ENCODE peak calls at places on chromosomes 5 and 9, in eight cellular contexts. V is keratinocyte, S is lower lobe of right lung, W is fibroblast of villous mesenchyme, I is tibial nerve, R is neural progenitor cell, F is fibroblast of the aortic adventitia, Q is astrocyte. O is an unnamed sample.

GRCh38 chr9:73565833-73566465 is 414.3 kb downstream of the ANXA1 start:
- DNase-seq in V (no peak), S (no peak), W (peak; percentile 62), I (no peak), R (peak; percentile 59), F (peak; percentile 23), Q (peak; percentile 67), O (peak; percentile 44)

GRCh38 chr9:33164138-33164809 is 2.9 kb downstream of the B4GALT1 start:
- DNase-seq in V (no peak), S (no peak), W (peak; percentile 69), I (no peak), R (no peak), F (peak; percentile 46), Q (no peak), O (no peak)

GRCh38 chr9:136616948-136617695 is 45.6 kb upstream of the EGFL7 start:
- DNase-seq in V (no peak), S (no peak), W (no peak), I (no peak), R (no peak), F (no peak), Q (no peak), O (no peak)

GRCh38 chr9:110183208-110184145 is 24.5 kb downstream of the C9orf152 start:
- DNase-seq in V (no peak), S (no peak), W (peak; percentile 82), I (no peak), R (peak; percentile 83), F (peak; percentile 88), Q (peak; percentile 50), O (peak; percentile 90)

GRCh38 chr5:154447074-154447725 is 1.4 kb downstream of the SAP30L start:
- DNase-seq in V (no peak), S (no peak), W (no peak), I (no peak), R (no peak), F (no peak), Q (no peak), O (no peak)

GRCh38 chr5:177306674-177307543 is 3.3 kb downstream of the PRELID1 start:
- DNase-seq in V (no peak), S (no peak), W (no peak), I (no peak), R (no peak), F (no peak), Q (no peak), O (peak; percentile 68)

GRCh38 chr5:3740546-3741371 is 145.1 kb downstream of the IRX1 start:
- DNase-seq in V (peak; percentile 11), S (no peak), W (no peak), I (no peak), R (no peak), F (no peak), Q (peak; percentile 55), O (no peak)

GRCh38 chr5:146510528-146510927 is 5.5 kb downstream of the GPR151 start:
- DNase-seq in V (no peak), S (no peak), W (peak; percentile 64), I (no peak), R (no peak), F (peak; percentile 30), Q (peak; percentile 3), O (peak; percentile 69)

GRCh38 chr9:132833451-132834130 is 44.5 kb downstream of the AK8 start:
- DNase-seq in V (no peak), S (no peak), W (no peak), I (no peak), R (no peak), F (no peak), Q (no peak), O (no peak)

GRCh38 chr5:41844502-41844901 is 25.7 kb downstream of the OXCT1 start:
- DNase-seq in V (no peak), S (no peak), W (no peak), I (no peak), R (no peak), F (no peak), Q (no peak), O (no peak)

DNA sequence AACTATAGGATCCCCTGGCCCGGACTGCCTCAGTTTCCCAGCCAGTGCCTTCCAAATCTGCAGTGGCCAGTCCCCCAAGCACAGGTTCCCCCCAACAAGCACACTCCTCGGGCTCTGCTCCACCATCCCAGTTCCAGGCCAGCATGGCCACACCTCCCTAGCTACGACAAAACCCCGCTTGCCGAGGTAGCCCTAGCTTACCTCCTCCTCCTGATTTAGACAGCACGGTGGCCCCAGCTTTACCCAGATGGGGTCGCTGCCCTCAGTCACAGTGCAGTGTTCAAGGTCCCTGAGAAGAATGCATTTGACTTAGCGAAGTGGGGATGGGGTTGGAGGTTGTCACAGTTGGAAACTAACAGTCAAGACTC is 40.8 kb upstream of the GARNL3 start:
- DNase-seq in V (no peak), S (no peak), W (no peak), I (no peak), R (no peak), F (no peak), Q (no peak), O (no peak)
- TF ChIP-seq CTCF in V (no peak), S (no peak), W (peak; percentile 7), I (no peak), R (no peak), F (no peak), Q (no peak), O (no peak)

GRCh38 chr9:87711857-87712800 is 13.8 kb upstream of the CTSL start:
- DNase-seq in V (no peak), S (no peak), W (peak; percentile 89), I (no peak), R (no peak), F (peak; percentile 87), Q (peak; percentile 73), O (peak; percentile 78)

GRCh38 chr9:87714819-87715218 is 11.1 kb upstream of the CTSL start:
- DNase-seq in V (no peak), S (no peak), W (peak; percentile 97), I (no peak), R (no peak), F (peak; percentile 93), Q (peak; percentile 75), O (peak; percentile 95)

GRCh38 chr9:87712801-87713277 is 13.1 kb upstream of the CTSL start:
- DNase-seq in V (no peak), S (no peak), W (no peak), I (no peak), R (no peak), F (no peak), Q (peak; percentile 5), O (no peak)

GRCh38 chr9:87713990-87714335 is 12.0 kb upstream of the CTSL start:
- DNase-seq in V (no peak), S (no peak), W (no peak), I (no peak), R (no peak), F (no peak), Q (no peak), O (no peak)

DNA sequence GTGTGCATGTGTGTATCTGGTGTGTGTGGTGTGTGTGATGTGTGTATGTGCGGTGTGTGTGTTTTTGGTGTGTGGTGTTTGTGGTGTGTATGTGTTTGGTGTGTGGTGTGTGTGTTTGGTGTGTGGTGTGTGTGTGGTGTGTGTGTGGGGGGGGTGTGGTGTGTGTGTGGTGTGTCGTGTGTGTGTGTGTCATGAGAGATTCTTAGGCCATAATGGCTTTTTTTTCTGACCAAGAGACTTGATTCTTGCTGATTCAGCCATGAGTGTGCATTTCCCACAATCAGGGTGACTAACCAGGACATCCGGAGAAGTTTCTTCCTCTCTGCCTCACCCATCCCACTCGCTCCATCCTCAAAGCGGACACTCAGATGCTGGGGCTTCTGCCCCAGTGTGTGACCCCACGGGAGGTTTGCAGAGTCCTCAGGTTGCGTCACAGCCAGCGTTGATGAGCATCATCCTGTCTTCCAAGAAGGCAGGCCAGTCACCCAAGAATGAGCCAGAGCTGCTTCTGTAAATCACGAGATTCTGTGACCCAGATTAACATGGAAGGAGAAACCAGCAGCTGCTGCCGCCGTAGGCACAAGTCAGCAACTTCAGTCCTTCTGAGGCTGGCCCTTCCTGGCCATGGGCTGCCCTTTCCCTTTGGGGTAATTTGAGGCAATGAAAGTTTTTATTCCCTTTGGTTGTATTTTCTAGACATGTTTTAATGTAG is 12.5 kb upstream of the CTSL start:
- DNase-seq in V (peak; percentile 77), S (peak; percentile 87), W (peak; percentile 99), I (peak; percentile 75), R (no peak), F (peak; percentile 98), Q (peak; percentile 98), O (peak; percentile 99)
- H3K4me3 ChIP-seq in V (peak overlapping the region; percentile 1), S (no peak overlapping the region), W (peak overlapping the region; percentile 32), I (no peak overlapping the region), R (no peak overlapping the region), F (peak overlapping the region; percentile 60), Q (peak overlapping the region; percentile 39), O (peak overlapping the region; percentile 30)

GRCh38 chr5:96933764-96934163 is 2.1 kb upstream of the LNPEP start:
- DNase-seq in V (no peak), S (no peak), W (no peak), I (no peak), R (no peak), F (no peak), Q (no peak), O (no peak)

GRCh38 chr5:96935556-96936430 is at the start of gene LNPEP:
- DNase-seq in V (peak; percentile 62), S (peak; percentile 97), W (peak; percentile 98), I (peak; percentile 88), R (peak; percentile 97), F (peak; percentile 96), Q (peak; percentile 97), O (peak; percentile 98)

GRCh38 chr5:96934695-96935555 is 955 bp upstream of the LNPEP start:
- DNase-seq in V (peak; percentile 59), S (peak; percentile 96), W (peak; percentile 97), I (peak; percentile 80), R (peak; percentile 95), F (peak; percentile 91), Q (peak; percentile 91), O (peak; percentile 94)

GRCh38 chr5:96934291-96934694 is 1.6 kb upstream of the LNPEP start:
- DNase-seq in V (no peak), S (no peak), W (no peak), I (no peak), R (peak; percentile 8), F (peak; percentile 67), Q (peak; percentile 53), O (no peak)

GRCh38 chr5:96936431-96937221 is 746 bp downstream of the LNPEP start:
- DNase-seq in V (no peak), S (peak; percentile 65), W (peak; percentile 18), I (no peak), R (peak; percentile 60), F (peak; percentile 23), Q (no peak), O (no peak)
- TF ChIP-seq CTCF in V (peak; percentile 10), S (peak; percentile 12), W (no peak), I (no peak), R (no peak), F (no peak), Q (no peak), O (no peak)

GRCh38 chr5:149410721-149411432 is 31.8 kb upstream of the IL17B start:
- DNase-seq in V (no peak), S (no peak), W (peak; percentile 70), I (no peak), R (no peak), F (no peak), Q (no peak), O (no peak)

GRCh38 chr5:149411738-149412519 is 32.8 kb upstream of the IL17B start:
- DNase-seq in V (no peak), S (no peak), W (peak; percentile 14), I (no peak), R (no peak), F (no peak), Q (no peak), O (no peak)

GRCh38 chr5:149409268-149409948 is 30.3 kb upstream of the IL17B start:
- DNase-seq in V (no peak), S (no peak), W (peak; percentile 82), I (no peak), R (no peak), F (no peak), Q (no peak), O (no peak)

GRCh38 chr5:149408252-149409099 is 29.4 kb upstream of the IL17B start:
- DNase-seq in V (no peak), S (no peak), W (peak; percentile 23), I (no peak), R (no peak), F (no peak), Q (no peak), O (no peak)

GRCh38 chr5:149410071-149410470 is 31.0 kb upstream of the IL17B start:
- DNase-seq in V (no peak), S (no peak), W (peak; percentile 24), I (no peak), R (no peak), F (no peak), Q (no peak), O (no peak)
- H3K4me3 ChIP-seq in V (no peak overlapping the region), S (peak overlapping the region; percentile 54), W (peak overlapping the region; percentile 87), I (peak overlapping the region; percentile 30), R (no peak overlapping the region), F (peak overlapping the region; percentile 37), Q (peak overlapping the region; percentile 89), O (peak overlapping the region; percentile 4)